ENCODE peak calls at places on chromosome 1, in four cellular contexts. G, W, M and U are unnamed samples.

GRCh38 chr1:58983159-58983558 is 199.3 kb upstream of the JUN start:
- DNase-seq in G (no peak), W (no peak), M (no peak), U (no peak)

GRCh38 chr1:93442276-93442675 is 5.6 kb upstream of the FNBP1L start:
- DNase-seq in G (no peak), W (no peak), M (peak), U (no peak)

GRCh38 chr1:67191668-67192520 is 25.6 kb downstream of the IL23R start:
- DNase-seq in G (no peak), W (no peak), M (peak), U (no peak)

GRCh38 chr1:232303221-232303620 is 326.7 kb downstream of the SIPA1L2 start:
- DNase-seq in G (no peak), W (no peak), M (no peak), U (no peak)

GRCh38 chr1:177351361-177352108 is 180.8 kb downstream of the BRINP2 start:
- DNase-seq in G (no peak), W (no peak), M (no peak), U (no peak)

GRCh38 chr1:248730507-248731335 is 24.8 kb downstream of the LYPD8 start:
- DNase-seq in G (no peak), W (no peak), M (peak), U (no peak)

GRCh38 chr1:33886452-33886851 is 22.6 kb downstream of the HMGB4 start:
- DNase-seq in G (no peak), W (peak), M (no peak), U (no peak)

GRCh38 chr1:199954701-199955100 is 72.8 kb upstream of the NR5A2 start:
- DNase-seq in G (peak), W (peak), M (peak), U (no peak)

GRCh38 chr1:28118640-28119307 is 30.4 kb upstream of the EYA3 start:
- DNase-seq in G (no peak), W (no peak), M (no peak), U (no peak)

GRCh38 chr1:28112388-28113311 is 24.2 kb upstream of the EYA3 start:
- DNase-seq in G (peak), W (no peak), M (peak), U (peak)

GRCh38 chr1:28111157-28111556 is 22.7 kb upstream of the EYA3 start:
- DNase-seq in G (no peak), W (no peak), M (no peak), U (no peak)

GRCh38 chr1:28114844-28115243 is 26.4 kb upstream of the EYA3 start:
- DNase-seq in G (no peak), W (no peak), M (no peak), U (no peak)

DNA sequence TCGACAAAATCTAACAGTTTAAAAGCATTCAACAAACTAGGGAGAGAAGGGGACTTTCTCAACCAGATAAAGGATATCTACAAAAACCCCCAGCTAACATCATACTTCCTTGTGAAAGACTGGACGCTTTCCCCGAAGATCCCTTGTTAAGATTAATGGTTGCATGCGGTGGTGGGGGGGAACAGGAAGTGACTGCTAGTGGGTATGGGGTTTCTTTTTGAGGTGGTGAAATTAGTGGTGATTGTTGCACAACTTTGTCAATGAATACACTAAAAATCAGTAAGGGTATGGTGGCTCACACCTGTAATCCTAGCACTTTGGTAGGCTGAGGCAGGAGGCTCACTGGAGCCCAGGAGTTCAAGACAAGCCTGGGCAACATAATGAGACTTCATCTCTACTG is 26.9 kb upstream of the EYA3 start:
- DNase-seq in G (no peak), W (no peak), M (no peak), U (no peak)
- TF ChIP-seq RAD21 in G (no peak), W (no peak), M (no peak), U (no peak)

DNA sequence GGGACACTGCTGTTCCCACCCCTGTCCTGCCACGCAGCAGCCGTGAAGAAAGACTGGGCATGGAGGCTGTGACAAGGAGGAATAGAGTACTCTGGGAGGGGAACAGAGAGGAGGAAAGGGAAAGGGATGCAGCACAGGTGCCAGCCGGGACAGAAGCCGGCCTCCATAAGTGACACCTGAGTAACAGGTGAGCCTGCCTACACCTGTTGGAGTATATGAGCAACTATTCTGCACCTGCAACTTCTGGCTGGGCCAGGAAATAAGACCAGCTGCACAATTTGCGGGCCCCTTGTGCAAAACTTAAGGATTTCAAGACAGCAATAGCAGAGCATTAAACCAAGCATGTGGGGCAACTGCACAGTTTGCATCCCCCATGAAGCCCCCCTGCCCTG is 72.5 kb upstream of the GOLT1A start:
- DNase-seq in G (no peak), W (no peak), M (no peak), U (no peak)
- TF ChIP-seq PHF8 in G (no peak), W (no peak), M (no peak), U (no peak)

GRCh38 chr1:57911427-57911826 is 487.6 kb upstream of the DAB1 start:
- DNase-seq in G (no peak), W (no peak), M (no peak), U (no peak)
- H3K4me3 ChIP-seq in G (no peak), W (no peak), M (no peak), U (no peak)

GRCh38 chr1:30929135-30929889 is 20.8 kb upstream of the SDC3 start:
- DNase-seq in G (peak), W (peak), M (peak), U (peak)
- TF ChIP-seq RAD21 in G (peak), W (peak), M (peak), U (peak)

GRCh38 chr1:111756124-111756513 is 418 bp downstream of the DDX20 start:
- DNase-seq in G (no peak), W (no peak), M (peak), U (no peak)
- TF ChIP-seq PHF8 in G (no peak), W (no peak), M (no peak), U (no peak)

GRCh38 chr1:53732912-53733317 is 6.0 kb downstream of the GLIS1 start:
- DNase-seq in G (no peak), W (no peak), M (no peak), U (no peak)
- H3K4me3 ChIP-seq in G (no peak), W (no peak), M (no peak), U (no peak)

DNA sequence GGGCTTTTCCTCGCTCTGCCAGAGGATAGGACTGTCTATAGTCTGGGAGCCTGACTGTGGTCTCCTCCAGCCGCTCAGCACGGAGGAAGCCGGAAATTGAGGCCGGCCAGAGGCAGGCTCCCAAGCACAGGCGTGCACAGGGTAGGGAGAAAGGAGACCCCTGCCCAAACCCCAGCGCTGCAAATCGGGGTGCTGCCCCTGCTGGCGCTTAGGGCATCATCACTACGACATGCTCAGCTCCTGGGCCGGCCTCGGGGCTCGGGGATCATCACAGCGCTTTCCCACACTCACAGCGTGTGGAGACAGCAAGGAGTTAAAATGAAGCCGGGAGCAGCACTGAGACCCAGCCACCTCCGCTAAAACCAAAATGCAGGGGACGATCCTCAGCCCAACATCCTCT is 62.8 kb upstream of the ARHGEF16 start:
- DNase-seq in G (no peak), W (peak), M (no peak), U (no peak)
- TF ChIP-seq RAD21 in G (no peak), W (no peak), M (no peak), U (no peak)

DNA sequence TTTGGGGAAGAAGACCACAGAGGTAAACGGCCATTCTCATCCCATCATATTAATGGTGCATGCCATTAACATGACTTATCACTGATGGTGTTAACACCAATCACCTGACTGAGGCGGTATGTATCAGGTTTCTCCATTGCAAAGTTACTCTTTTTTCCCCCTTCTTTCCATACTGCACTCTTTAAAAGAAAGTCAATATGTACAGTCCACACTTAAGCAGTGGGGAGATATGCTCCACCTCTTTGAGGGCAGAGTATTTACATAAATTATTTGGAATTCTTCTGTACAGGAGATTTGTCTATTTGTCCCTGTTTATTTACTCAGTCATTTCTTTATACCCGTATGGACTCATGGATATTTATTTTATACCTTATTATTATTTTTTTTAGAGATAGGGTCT is 35.6 kb upstream of the OSBPL9 start:
- DNase-seq in G (peak), W (no peak), M (no peak), U (no peak)
- TF ChIP-seq PHF8 in G (no peak), W (no peak), M (no peak), U (no peak)